ENCODE peak calls at places on chromosomes 3 and 15, in eight cellular contexts. G is tibial artery; W is cardiac muscle cell; J is thoracic aorta; Y is SJSA1; D is IMR-90; H is CD8-positive, alpha-beta memory T cell; T is pancreas. V is an unnamed sample. For H3K4me1, the result is how much of the 10 kb centered on the place peaks cover.

GRCh38 chr3:133754973-133755828 is 9.0 kb downstream of the TF start:
- DNase-seq in H (no peak), J (no peak), D (no peak), Y (no peak), G (no peak), W (no peak), T (no peak), V (no peak)

GRCh38 chr15:52558196-52558595 is 10.6 kb downstream of the ARPP19 start:
- DNase-seq in W (no peak), J (no peak), G (no peak), T (no peak), H (no peak), Y (peak), D (peak), V (no peak)

GRCh38 chr3:43584043-43584826 is 37.6 kb downstream of the ANO10 start:
- DNase-seq in W (no peak), Y (no peak), D (peak), H (no peak), J (no peak), G (no peak), T (no peak), V (no peak)

GRCh38 chr3:57949344-57949743 is 58.9 kb upstream of the FLNB start:
- DNase-seq in W (no peak), G (no peak), H (no peak), Y (no peak), T (peak), J (no peak), D (no peak), V (no peak)

GRCh38 chr15:31235298-31236183 is 91.1 kb upstream of the KLF13 start:
- DNase-seq in W (peak), H (no peak), Y (no peak), J (no peak), D (no peak), G (no peak), T (peak), V (no peak)

GRCh38 chr3:156174229-156174847 is 54.0 kb downstream of the KCNAB1 start:
- DNase-seq in D (peak), Y (peak), T (no peak), W (peak), G (no peak), H (no peak), J (no peak), V (no peak)

GRCh38 chr3:48476426-48477053 is 27.4 kb downstream of the SHISA5 start:
- DNase-seq in Y (no peak), H (no peak), T (no peak), G (no peak), D (no peak), W (no peak), J (no peak), V (no peak)

GRCh38 chr3:33060609-33061337 is 36.2 kb downstream of the GLB1 start:
- DNase-seq in Y (no peak), H (no peak), G (no peak), T (no peak), J (no peak), W (no peak), D (no peak), V (no peak)

GRCh38 chr3:188148318-188148717 is 5.6 kb upstream of the LPP start:
- DNase-seq in Y (no peak), G (no peak), W (no peak), H (no peak), T (no peak), D (no peak), J (no peak), V (no peak)

GRCh38 chr3:97481416-97481815 is 283.1 kb upstream of the ARL6 start:
- DNase-seq in T (no peak), D (no peak), G (no peak), W (no peak), Y (no peak), H (no peak), J (no peak), V (no peak)

GRCh38 chr3:57464011-57464410 is 80.1 kb downstream of the DNAH12 start:
- DNase-seq in Y (no peak), G (no peak), W (no peak), T (no peak), H (no peak), J (no peak), D (no peak), V (no peak)

GRCh38 chr3:52023101-52023770 is 27.5 kb upstream of the RPL29 start:
- DNase-seq in D (no peak), J (no peak), H (no peak), G (no peak), W (no peak), Y (no peak), T (no peak), V (no peak)

GRCh38 chr3:70832035-70832795 is 519.8 kb upstream of the MDFIC2 start:
- DNase-seq in G (peak), D (peak), T (no peak), H (no peak), J (peak), Y (no peak), W (no peak), V (no peak)

GRCh38 chr3:152436707-152437615 is 168.2 kb downstream of the MBNL1 start:
- DNase-seq in D (no peak), H (no peak), J (no peak), Y (no peak), G (no peak), W (no peak), T (no peak), V (no peak)

GRCh38 chr15:96406701-96407100 is 76.2 kb downstream of the NR2F2 start:
- DNase-seq in J (no peak), G (no peak), W (no peak), T (no peak), Y (no peak), H (no peak), D (no peak), V (no peak)

GRCh38 chr3:185187391-185187790 is 34.5 kb upstream of the C3orf70 start:
- DNase-seq in T (no peak), W (no peak), Y (no peak), J (no peak), G (no peak), D (no peak), H (no peak), V (no peak)

GRCh38 chr3:48502728-48503168 is 1.2 kb downstream of the SHISA5 start:
- DNase-seq in G (peak), D (no peak), J (no peak), T (peak), Y (no peak), W (no peak), H (no peak), V (no peak)

GRCh38 chr3:190070623-190071347 is 49.9 kb downstream of the P3H2 start:
- DNase-seq in H (no peak), T (no peak), W (no peak), D (peak), G (no peak), Y (no peak), J (no peak), V (no peak)

GRCh38 chr3:190072856-190073255 is 47.8 kb downstream of the P3H2 start:
- DNase-seq in H (no peak), W (no peak), Y (no peak), G (no peak), J (no peak), T (no peak), D (no peak), V (no peak)

GRCh38 chr3:190074817-190075216 is 45.9 kb downstream of the P3H2 start:
- DNase-seq in Y (no peak), G (no peak), D (no peak), J (no peak), H (no peak), W (no peak), T (no peak), V (no peak)

GRCh38 chr3:190076138-190076537 is 44.6 kb downstream of the P3H2 start:
- DNase-seq in G (no peak), T (no peak), J (no peak), D (peak), Y (no peak), H (no peak), W (no peak), V (no peak)

GRCh38 chr3:190073264-190073663 is 47.4 kb downstream of the P3H2 start:
- DNase-seq in G (no peak), Y (peak), J (no peak), H (no peak), T (no peak), D (peak), W (peak), V (no peak)
- H3K4me3 ChIP-seq in G (no peak), Y (no peak), J (no peak), H (no peak), T (no peak), D (no peak), W (no peak), V (no peak)

GRCh38 chr3:129001817-129002572 is 891 bp downstream of the EFCC1 start:
- DNase-seq in W (peak), Y (no peak), H (no peak), D (no peak), J (no peak), T (no peak), G (no peak), V (no peak)

GRCh38 chr3:128999104-128999503 is 2.0 kb upstream of the EFCC1 start:
- DNase-seq in T (no peak), J (no peak), W (no peak), H (no peak), G (no peak), D (no peak), Y (no peak), V (no peak)

GRCh38 chr3:129002573-129003569 is 1.8 kb downstream of the EFCC1 start:
- DNase-seq in G (no peak), Y (no peak), H (no peak), J (no peak), W (no peak), D (no peak), T (no peak), V (no peak)

GRCh38 chr3:129000742-129001100 is 383 bp upstream of the EFCC1 start:
- DNase-seq in Y (no peak), W (no peak), D (no peak), T (no peak), H (no peak), J (no peak), G (no peak), V (no peak)

GRCh38 chr3:129001101-129001816 is at the start of gene EFCC1:
- DNase-seq in H (no peak), W (peak), Y (peak), D (no peak), J (no peak), T (no peak), G (peak), V (no peak)
- H3K4me1 ChIP-seq in H (under half), W (under half), Y (under half), D (under half), J (under half), T (under half), G (under half), V (under half)

GRCh38 chr15:58552505-58553364 is 120.9 kb downstream of the LIPC start:
- DNase-seq in Y (no peak), T (no peak), D (peak), W (no peak), G (no peak), H (no peak), J (no peak), V (no peak)
- H3K4me3 ChIP-seq in Y (no peak), T (no peak), D (no peak), W (no peak), G (peak), H (no peak), J (peak), V (no peak)

DNA sequence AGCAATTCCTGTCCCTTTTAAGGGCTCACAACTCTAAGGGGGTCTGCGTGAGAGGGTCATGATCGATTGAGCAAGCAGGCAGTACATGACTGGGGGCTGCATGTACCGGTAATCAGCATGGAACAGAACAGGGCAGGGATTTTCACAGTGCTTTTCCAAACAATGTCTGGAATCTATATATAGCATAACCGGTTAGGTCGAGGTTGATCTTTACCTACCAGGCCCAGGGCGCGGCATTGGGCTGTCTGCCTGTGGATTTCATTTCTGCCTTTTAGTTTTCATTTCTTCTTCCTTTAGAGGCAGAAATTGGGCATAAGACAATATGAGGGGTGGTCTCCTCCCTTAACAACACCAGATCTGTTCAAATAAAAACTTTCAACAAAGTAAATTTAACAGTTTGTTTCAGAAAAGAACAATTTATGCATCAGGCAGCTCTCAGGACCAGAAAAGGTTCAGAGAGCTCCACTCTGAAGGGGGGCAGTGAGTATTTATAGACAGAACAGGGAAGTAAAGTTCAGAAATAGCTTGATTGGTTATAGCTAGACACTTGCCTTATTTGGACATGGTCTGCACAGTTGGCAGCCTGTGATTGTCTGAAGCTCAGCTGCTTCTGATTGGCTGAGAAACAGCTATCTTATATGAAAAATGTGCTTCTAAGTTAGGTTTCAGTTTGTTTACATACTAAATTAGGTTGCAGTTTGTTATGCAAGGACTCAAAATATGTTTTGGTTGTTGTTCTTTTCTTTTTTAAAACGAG is 17.2 kb upstream of the B4GALT4 start:
- DNase-seq in J (no peak), D (peak), G (no peak), W (no peak), Y (no peak), T (no peak), H (no peak), V (no peak)
- H3K4me1 ChIP-seq in J (under half), D (under half), G (under half), W (under half), Y (under half), T (under half), H (under half), V (under half)

DNA sequence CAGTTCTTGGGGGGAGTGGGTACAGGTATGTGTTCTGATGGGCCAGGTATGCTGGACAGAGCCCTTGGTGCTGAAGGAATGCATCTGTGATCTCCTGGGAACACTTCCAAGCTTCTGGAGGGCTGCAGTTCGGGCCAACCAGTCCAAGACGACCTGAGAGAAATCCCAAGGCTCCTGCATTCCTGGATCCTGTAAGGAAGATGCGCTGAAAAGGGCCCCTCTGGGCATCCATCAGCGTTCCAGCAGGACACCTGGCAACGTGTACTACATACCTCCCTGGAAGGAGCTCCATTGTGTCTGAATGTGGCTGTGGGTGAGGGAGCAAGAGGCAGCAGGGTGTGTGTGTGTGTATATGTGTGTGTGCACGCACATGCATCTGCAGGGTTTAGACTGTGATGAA is 144.7 kb downstream of the FAM43A start:
- DNase-seq in J (no peak), W (no peak), T (no peak), H (no peak), Y (no peak), D (no peak), G (no peak), V (no peak)
- H3K4me3 ChIP-seq in J (no peak), W (no peak), T (no peak), H (no peak), Y (no peak), D (no peak), G (no peak), V (no peak)

GRCh38 chr15:67089218-67090193 is 24.1 kb downstream of the SMAD3 start:
- DNase-seq in D (peak), J (no peak), T (no peak), Y (peak), H (no peak), W (no peak), G (no peak), V (no peak)
- H3K4me1 ChIP-seq in D (half or more), J (half or more), T (half or more), Y (half or more), H (half or more), W (half or more), G (half or more), V (half or more)

DNA sequence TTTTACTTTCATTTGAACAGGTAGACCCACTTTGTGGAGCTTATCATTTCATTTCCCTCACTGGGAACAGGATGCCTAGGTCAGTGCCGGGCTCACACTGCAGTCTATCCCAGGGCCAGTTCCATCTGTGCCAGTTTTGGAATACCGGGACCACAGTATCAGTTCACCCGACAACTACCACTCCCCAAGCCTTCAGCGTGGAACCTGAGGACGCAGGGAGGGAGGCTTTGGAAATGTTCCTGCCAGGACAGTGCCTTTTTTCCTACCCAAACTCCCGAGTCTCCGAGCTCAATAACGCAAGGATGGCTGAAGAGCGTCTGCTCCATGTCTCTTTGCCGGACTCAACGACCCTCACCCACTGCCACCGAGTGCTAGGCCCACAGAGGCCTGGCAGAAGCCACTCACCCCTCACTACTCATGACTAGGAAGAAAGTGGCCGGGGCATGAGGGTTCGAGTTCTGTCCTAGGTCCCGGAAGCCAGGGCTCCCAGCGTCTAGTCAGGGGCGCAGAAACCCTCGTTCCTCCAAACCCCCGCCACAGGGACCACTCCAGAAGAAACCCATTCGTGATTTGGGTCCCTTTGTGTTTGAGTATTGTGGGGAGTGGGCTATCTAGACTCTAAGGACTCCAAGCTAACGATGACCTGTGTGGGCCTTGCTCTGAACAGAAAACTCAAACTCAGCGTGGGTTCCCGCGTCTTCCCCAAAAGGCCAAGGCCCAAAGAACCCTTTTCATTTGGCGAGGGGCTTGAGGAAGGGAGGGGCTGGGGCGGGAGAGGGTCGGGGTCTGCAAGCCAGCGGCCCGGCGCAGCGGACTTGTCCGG is 11.4 kb downstream of the ZIC1 start:
- DNase-seq in W (no peak), Y (no peak), D (no peak), T (no peak), H (no peak), J (no peak), G (no peak), V (no peak)
- H3K4me3 ChIP-seq in W (peak), Y (no peak), D (no peak), T (no peak), H (no peak), J (no peak), G (no peak), V (no peak)

GRCh38 chr3:110193114-110193513 is 855.8 kb upstream of the DPPA4 start:
- DNase-seq in J (no peak), H (no peak), T (no peak), Y (no peak), G (no peak), D (no peak), W (peak), V (no peak)

GRCh38 chr3:110199588-110199943 is 862.2 kb upstream of the DPPA4 start:
- DNase-seq in D (no peak), J (no peak), T (no peak), G (peak), Y (no peak), H (no peak), W (no peak), V (no peak)

DNA sequence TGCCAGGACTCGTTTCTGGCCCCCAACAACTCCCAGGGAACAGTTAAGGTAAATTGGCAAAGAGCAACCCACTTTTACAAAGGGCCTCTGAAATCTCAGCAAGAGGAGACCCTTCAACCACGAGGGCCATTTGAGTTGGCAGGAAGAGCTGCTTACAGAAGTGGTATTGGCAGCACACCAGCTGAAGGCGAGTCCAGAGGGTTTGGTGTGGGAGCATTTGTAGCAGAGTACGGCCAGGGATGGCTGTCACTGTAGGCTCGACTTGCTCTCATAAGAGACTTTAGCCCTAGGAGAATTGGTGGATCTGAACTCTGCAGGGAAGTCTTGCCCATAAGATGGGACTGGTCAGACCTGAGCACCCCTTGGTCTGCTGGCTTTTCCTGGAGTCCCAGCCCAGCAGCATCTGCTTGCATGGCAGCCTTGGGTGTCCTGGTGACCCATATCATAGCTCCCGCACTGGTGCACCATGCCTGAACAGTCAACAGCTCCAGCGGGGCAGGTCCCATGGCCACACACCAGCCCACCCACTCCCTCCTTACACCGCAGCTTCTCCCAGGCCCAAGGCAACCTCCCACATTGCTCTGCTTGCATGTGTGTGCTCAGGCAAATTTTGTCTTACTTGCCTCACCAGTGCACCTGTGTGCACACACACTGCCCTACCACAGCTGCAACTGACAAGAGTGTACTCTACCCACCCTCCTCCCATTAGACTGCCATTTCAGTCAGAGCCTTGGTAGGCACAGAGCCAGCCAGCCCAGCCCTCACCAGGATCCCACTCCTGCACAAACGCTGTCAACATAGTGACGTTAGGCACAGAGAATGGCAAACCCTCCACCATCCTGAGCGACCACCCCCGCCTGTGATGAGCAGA is 861.6 kb upstream of the DPPA4 start:
- DNase-seq in D (no peak), G (no peak), J (no peak), H (no peak), Y (no peak), W (no peak), T (no peak), V (no peak)
- H3K4me1 ChIP-seq in D (under half), G (under half), J (under half), H (under half), Y (under half), W (under half), T (under half), V (under half)

GRCh38 chr15:91872356-91873132 is 19.0 kb downstream of the SLCO3A1 start:
- DNase-seq in H (no peak), J (no peak), W (no peak), D (no peak), T (no peak), Y (no peak), G (no peak), V (no peak)
- H3K4me3 ChIP-seq in H (no peak), J (no peak), W (no peak), D (no peak), T (no peak), Y (no peak), G (no peak), V (no peak)

V was measured in effector memory CD4-positive, alpha-beta T cell.